ENCODE peak calls at places on chromosomes 6 and 20, in eight cellular contexts. I, T, S, E, G, L, H and K are unnamed samples.

GRCh38 chr6:16239798-16240123 is 1.4 kb downstream of the GMPR start:
- DNase-seq in I (peak), T (no peak), S (no peak), E (peak), G (no peak), L (no peak), H (no peak), K (no peak)

GRCh38 chr20:58073945-58074920 is 154.2 kb downstream of the ANKRD60 start:
- DNase-seq in I (no peak), T (no peak), S (no peak), E (no peak), G (peak), L (no peak), H (no peak), K (no peak)

GRCh38 chr6:2858678-2859324 is 17.1 kb upstream of the SERPINB1 start:
- DNase-seq in I (no peak), T (no peak), S (no peak), E (no peak), G (peak), L (no peak), H (no peak), K (no peak)

GRCh38 chr6:38493929-38494547 is 145.7 kb downstream of the BTBD9 start:
- DNase-seq in I (peak), T (peak), S (peak), E (peak), G (peak), L (peak), H (peak), K (no peak)

GRCh38 chr20:47681977-47682812 is 103.1 kb downstream of the SULF2 start:
- DNase-seq in I (peak), T (peak), S (no peak), E (no peak), G (peak), L (no peak), H (no peak), K (no peak)

GRCh38 chr20:62237772-62238568 is at the start of gene OSBPL2:
- DNase-seq in I (peak), T (peak), S (peak), E (peak), G (peak), L (peak), H (peak), K (peak)

GRCh38 chr6:140850438-140850837 is 1282.3 kb upstream of the GJE1 start:
- DNase-seq in I (no peak), T (no peak), S (no peak), E (no peak), G (peak), L (no peak), H (no peak), K (no peak)

GRCh38 chr6:21188505-21189223 is 404.9 kb upstream of the SOX4 start:
- DNase-seq in I (peak), T (no peak), S (peak), E (no peak), G (peak), L (no peak), H (no peak), K (no peak)

GRCh38 chr20:32354592-32355416 is 3.3 kb upstream of the ASXL1 start:
- DNase-seq in I (peak), T (no peak), S (no peak), E (no peak), G (no peak), L (no peak), H (no peak), K (no peak)

GRCh38 chr20:45153756-45154155 is 20.9 kb upstream of the PI3 start:
- DNase-seq in I (no peak), T (no peak), S (no peak), E (no peak), G (no peak), L (no peak), H (no peak), K (no peak)

GRCh38 chr6:53581161-53581560 is 36.3 kb upstream of the GCLC start:
- DNase-seq in I (no peak), T (no peak), S (no peak), E (no peak), G (no peak), L (no peak), H (no peak), K (no peak)

GRCh38 chr20:20953738-20954657 is 152.2 kb downstream of the LINC00237 start:
- DNase-seq in I (no peak), T (no peak), S (no peak), E (no peak), G (no peak), L (no peak), H (no peak), K (no peak)

GRCh38 chr6:63759605-63760004 is 124.0 kb downstream of the PHF3 start:
- DNase-seq in I (no peak), T (no peak), S (no peak), E (no peak), G (no peak), L (no peak), H (no peak), K (no peak)

GRCh38 chr6:31836676-31837611 is 9.4 kb downstream of the HSPA1B start:
- DNase-seq in I (no peak), T (no peak), S (no peak), E (no peak), G (peak), L (no peak), H (no peak), K (no peak)

GRCh38 chr6:169862464-169863148 is 111.2 kb downstream of the ERMARD start:
- DNase-seq in I (no peak), T (no peak), S (no peak), E (no peak), G (no peak), L (peak), H (no peak), K (peak)

GRCh38 chr20:3777726-3778629 is 3.3 kb downstream of the SPEF1 start:
- DNase-seq in I (no peak), T (peak), S (no peak), E (no peak), G (peak), L (peak), H (no peak), K (no peak)

GRCh38 chr6:97524846-97525245 is 241.8 kb upstream of the MMS22L start:
- DNase-seq in I (no peak), T (no peak), S (no peak), E (no peak), G (no peak), L (no peak), H (peak), K (no peak)

GRCh38 chr20:61977387-61977786 is 88.3 kb downstream of the TAF4 start:
- DNase-seq in I (no peak), T (peak), S (no peak), E (no peak), G (no peak), L (no peak), H (no peak), K (no peak)

GRCh38 chr6:140669321-140669720 is 1294.9 kb upstream of the CITED2 start:
- DNase-seq in I (no peak), T (no peak), S (no peak), E (no peak), G (no peak), L (no peak), H (no peak), K (no peak)

GRCh38 chr20:31543966-31544598 is 29.8 kb downstream of the HM13 start:
- DNase-seq in I (no peak), T (no peak), S (no peak), E (no peak), G (peak), L (no peak), H (no peak), K (no peak)

GRCh38 chr6:125611573-125612399 is 137.6 kb upstream of the HEY2 start:
- DNase-seq in I (no peak), T (no peak), S (no peak), E (no peak), G (peak), L (no peak), H (no peak), K (no peak)

GRCh38 chr20:58366016-58366415 is 23.0 kb upstream of the VAPB start:
- DNase-seq in I (no peak), T (no peak), S (no peak), E (no peak), G (no peak), L (no peak), H (no peak), K (no peak)

GRCh38 chr6:109093732-109094131 is 914 bp downstream of the SESN1 start:
- DNase-seq in I (no peak), T (no peak), S (no peak), E (no peak), G (peak), L (no peak), H (no peak), K (no peak)

GRCh38 chr6:109095821-109096084 is 446 bp downstream of the CEP57L1 start:
- DNase-seq in I (peak), T (no peak), S (no peak), E (no peak), G (no peak), L (no peak), H (no peak), K (no peak)

GRCh38 chr6:109096198-109096597 is 891 bp downstream of the CEP57L1 start:
- DNase-seq in I (no peak), T (no peak), S (no peak), E (no peak), G (no peak), L (no peak), H (no peak), K (no peak)

GRCh38 chr6:109095036-109095820 is at the start of gene CEP57L1:
- DNase-seq in I (peak), T (peak), S (peak), E (peak), G (peak), L (peak), H (peak), K (peak)

DNA sequence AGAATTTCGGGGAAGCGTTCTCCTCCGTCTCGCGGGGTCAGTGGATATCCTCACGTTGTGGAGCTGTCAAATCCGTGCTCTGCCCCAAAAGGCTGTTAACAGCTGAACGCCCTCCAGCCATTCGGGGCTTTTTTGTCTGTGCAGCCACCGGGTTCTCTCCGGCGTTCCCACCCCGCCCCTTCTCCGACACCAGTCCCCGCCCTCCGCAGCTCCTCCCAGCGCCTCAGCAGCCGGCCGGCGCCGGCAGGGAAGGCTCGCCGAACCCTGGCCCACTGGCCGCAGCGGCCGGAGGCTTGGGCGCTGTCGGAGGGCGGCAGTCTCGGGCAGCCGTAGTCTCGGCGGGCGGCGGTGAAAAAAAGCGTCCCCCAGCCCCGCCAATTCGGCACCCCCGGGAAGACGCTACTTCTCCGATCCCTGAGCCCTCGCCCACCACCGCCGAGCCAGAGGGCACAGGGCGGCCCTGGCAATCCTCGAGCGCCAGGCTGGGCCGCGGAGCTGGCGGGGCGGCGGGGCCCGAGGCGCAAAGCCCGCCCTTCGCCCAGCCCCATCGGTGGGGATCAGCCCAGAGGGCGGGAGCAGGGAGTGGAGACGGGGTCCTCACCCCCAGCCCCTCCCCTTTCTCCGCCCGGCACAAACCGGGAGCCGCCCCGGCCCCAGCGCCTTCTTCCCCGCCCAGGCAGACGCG is at the start of gene SESN1:
- DNase-seq in I (peak), T (peak), S (peak), E (peak), G (peak), L (peak), H (peak), K (peak)
- TF ChIP-seq POLR2AphosphoS5 in I (no peak), T (peak), S (no peak), E (peak), G (peak), L (peak), H (peak), K (peak)

DNA sequence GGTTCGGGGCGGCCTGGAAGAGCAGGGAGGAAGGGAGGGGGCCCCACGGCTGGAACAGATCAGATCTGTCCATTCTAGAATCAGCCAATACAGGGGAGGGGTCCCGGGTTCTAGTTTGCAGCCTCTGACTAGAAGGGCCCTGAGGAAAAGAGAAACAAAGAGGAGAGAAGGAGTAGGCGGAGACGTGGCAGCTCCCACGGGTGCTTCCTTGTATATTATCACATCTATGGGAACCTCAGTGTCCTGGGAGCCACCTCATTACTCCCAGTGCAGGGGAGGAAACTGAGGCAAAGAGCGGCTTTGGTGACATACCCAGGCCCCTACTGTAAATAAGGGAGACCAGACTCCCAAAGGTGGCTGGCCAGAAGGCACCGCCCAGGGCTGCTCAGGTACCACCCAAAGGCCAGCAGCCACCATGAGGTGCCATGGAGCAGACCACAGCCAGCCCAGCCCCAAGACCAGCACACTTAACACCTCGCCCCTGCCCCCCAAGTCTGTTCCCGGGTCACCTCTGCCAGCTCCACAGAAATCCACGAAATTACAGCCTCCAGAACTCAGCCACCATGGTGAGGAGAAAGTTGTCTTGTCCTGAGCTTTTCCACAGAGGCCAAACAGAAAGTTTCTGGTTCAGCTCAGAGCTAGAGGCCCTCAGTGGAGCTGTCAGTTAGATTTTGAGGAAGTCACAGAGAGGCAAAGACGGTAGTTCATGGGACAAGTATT is 2.1 kb downstream of the ZC3H12D start:
- DNase-seq in I (no peak), T (no peak), S (no peak), E (no peak), G (no peak), L (no peak), H (no peak), K (no peak)
- TF ChIP-seq POLR2A in I (no peak), T (no peak), S (no peak), E (no peak), G (no peak), L (no peak), H (no peak), K (no peak)

GRCh38 chr6:41975276-41975675 is 33.7 kb upstream of the CCND3 start:
- DNase-seq in I (no peak), T (no peak), S (no peak), E (no peak), G (no peak), L (no peak), H (no peak), K (no peak)
- TF ChIP-seq CTCF in I (no peak), T (no peak), S (no peak), E (no peak), G (no peak), L (no peak), H (no peak), K (no peak)

GRCh38 chr20:38143646-38144554 is 21.2 kb downstream of the TGM2 start:
- DNase-seq in I (peak), T (no peak), S (no peak), E (no peak), G (peak), L (peak), H (no peak), K (no peak)
- TF ChIP-seq POLR2AphosphoS5 in I (peak), T (no peak), S (no peak), E (no peak), G (peak), L (no peak), H (no peak), K (no peak)

GRCh38 chr6:43842964-43843645 is 73.1 kb downstream of the VEGFA start:
- DNase-seq in I (no peak), T (no peak), S (no peak), E (no peak), G (no peak), L (no peak), H (no peak), K (no peak)
- TF ChIP-seq POLR2A in I (no peak), T (no peak), S (no peak), E (no peak), G (no peak), L (no peak), H (no peak), K (no peak)

GRCh38 chr20:42193119-42193518 is 574.9 kb upstream of the CHD6 start:
- DNase-seq in I (no peak), T (no peak), S (no peak), E (no peak), G (no peak), L (no peak), H (no peak), K (no peak)

GRCh38 chr20:42192321-42192720 is 574.1 kb upstream of the CHD6 start:
- DNase-seq in I (no peak), T (no peak), S (no peak), E (no peak), G (no peak), L (no peak), H (no peak), K (no peak)

GRCh38 chr20:42190084-42190483 is 571.9 kb upstream of the CHD6 start:
- DNase-seq in I (no peak), T (no peak), S (no peak), E (no peak), G (no peak), L (no peak), H (no peak), K (no peak)

GRCh38 chr20:42186337-42186736 is 568.2 kb upstream of the CHD6 start:
- DNase-seq in I (no peak), T (no peak), S (no peak), E (no peak), G (no peak), L (no peak), H (no peak), K (no peak)

GRCh38 chr20:42191140-42191860 is 573.1 kb upstream of the CHD6 start:
- DNase-seq in I (no peak), T (no peak), S (no peak), E (no peak), G (no peak), L (no peak), H (no peak), K (no peak)
- TF ChIP-seq CTCF in I (no peak), T (no peak), S (no peak), E (no peak), G (no peak), L (no peak), H (peak), K (no peak)

GRCh38 chr6:113560376-113560775 is 296.8 kb upstream of the MARCKS start:
- DNase-seq in I (no peak), T (no peak), S (no peak), E (no peak), G (peak), L (no peak), H (no peak), K (no peak)

GRCh38 chr6:113562248-113562647 is 294.9 kb upstream of the MARCKS start:
- DNase-seq in I (no peak), T (no peak), S (no peak), E (no peak), G (no peak), L (no peak), H (no peak), K (no peak)

GRCh38 chr6:113560908-113561307 is 296.2 kb upstream of the MARCKS start:
- DNase-seq in I (no peak), T (no peak), S (no peak), E (peak), G (peak), L (no peak), H (no peak), K (no peak)

GRCh38 chr6:113565306-113565705 is 291.8 kb upstream of the MARCKS start:
- DNase-seq in I (no peak), T (no peak), S (no peak), E (no peak), G (no peak), L (no peak), H (no peak), K (no peak)

DNA sequence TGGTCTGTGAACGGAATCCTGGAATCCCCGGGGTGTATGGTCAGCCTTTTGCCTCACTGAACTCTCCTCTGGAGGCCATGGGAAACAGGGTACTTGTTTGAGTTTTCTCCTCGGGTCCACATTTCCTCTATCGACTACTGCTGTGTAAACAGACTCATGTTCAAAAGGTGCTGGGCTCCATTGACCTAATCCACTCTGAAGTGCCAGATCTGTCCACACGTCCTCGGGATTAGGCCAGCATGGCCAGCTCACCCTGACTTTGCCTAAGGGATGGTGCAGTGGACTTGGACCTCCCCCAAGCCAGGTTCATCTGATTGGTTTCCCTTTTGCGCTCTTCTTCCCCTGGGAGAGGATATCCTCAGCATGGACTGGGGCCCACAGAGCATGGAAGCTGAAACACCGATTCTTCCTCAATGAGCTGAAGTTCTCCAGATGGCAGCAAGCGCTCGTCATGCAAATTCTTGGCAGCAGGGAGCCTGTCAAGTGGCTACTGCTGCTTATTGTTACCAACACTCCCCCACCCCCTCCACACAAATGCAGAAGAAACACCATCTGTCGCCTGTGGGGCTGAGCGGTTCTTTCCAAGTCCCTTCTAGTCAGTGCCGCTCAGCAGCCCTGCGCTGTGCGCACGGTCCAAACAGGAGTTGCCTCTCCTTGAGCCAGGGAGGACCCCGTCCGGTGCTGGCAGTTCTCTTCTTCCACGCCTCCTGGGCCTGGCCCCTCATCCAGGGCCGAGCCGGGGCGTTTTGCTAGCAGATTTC is 292.6 kb upstream of the MARCKS start:
- DNase-seq in I (peak), T (peak), S (peak), E (no peak), G (peak), L (peak), H (peak), K (peak)
- TF ChIP-seq POLR2AphosphoS5 in I (no peak), T (peak), S (no peak), E (no peak), G (no peak), L (peak), H (no peak), K (no peak)